ENCODE peak calls at places on chromosomes 4 and X, in ten cellular contexts. One of them, this sample, is unnamed.

GRCh38 chr4:165991325-165992180 is 118.5 kb downstream of the TLL1 start:
- DNase-seq in NCI-H446: no peak
- DNase-seq in activated CD4-positive, alpha-beta T cell treated with anti-CD3 and anti-CD28 coated beads, Interleukin-2, amount 10 ng/mL, durations not matched to agents 7 days and 5 days: no peak
- DNase-seq in NCI-H1092 treated with DMSO at 0.1 percent for 48 hours: no peak
- DNase-seq in HEK293T: no peak
- DNase-seq in amniotic stem cell: no peak
- DNase-seq in iPS-NIHi11: no peak
- DNase-seq in cardiac muscle cell: peak
- DNase-seq in GM04504: no peak
- DNase-seq in SW480: no peak
- DNase-seq in this sample: no peak

GRCh38 chr4:19437008-19437407 is 814.7 kb upstream of the SLIT2 start:
- DNase-seq in NCI-H446: no peak
- DNase-seq in activated CD4-positive, alpha-beta T cell treated with anti-CD3 and anti-CD28 coated beads, Interleukin-2, amount 10 ng/mL, durations not matched to agents 7 days and 5 days: no peak
- DNase-seq in NCI-H1092 treated with DMSO at 0.1 percent for 48 hours: no peak
- DNase-seq in HEK293T: no peak
- DNase-seq in amniotic stem cell: no peak
- DNase-seq in iPS-NIHi11: no peak
- DNase-seq in cardiac muscle cell: no peak
- DNase-seq in GM04504: no peak
- DNase-seq in SW480: no peak
- DNase-seq in this sample: no peak

GRCh38 chr4:139223682-139224317 is 46.8 kb upstream of the ELF2 start:
- DNase-seq in NCI-H446: peak
- DNase-seq in activated CD4-positive, alpha-beta T cell treated with anti-CD3 and anti-CD28 coated beads, Interleukin-2, amount 10 ng/mL, durations not matched to agents 7 days and 5 days: no peak
- DNase-seq in NCI-H1092 treated with DMSO at 0.1 percent for 48 hours: no peak
- DNase-seq in HEK293T: no peak
- DNase-seq in amniotic stem cell: no peak
- DNase-seq in iPS-NIHi11: no peak
- DNase-seq in cardiac muscle cell: peak
- DNase-seq in GM04504: peak
- DNase-seq in SW480: no peak
- DNase-seq in this sample: peak

GRCh38 chrX:44152867-44153266 is 179.7 kb upstream of the NDP start:
- DNase-seq in NCI-H446: no peak
- DNase-seq in activated CD4-positive, alpha-beta T cell treated with anti-CD3 and anti-CD28 coated beads, Interleukin-2, amount 10 ng/mL, durations not matched to agents 7 days and 5 days: no peak
- DNase-seq in NCI-H1092 treated with DMSO at 0.1 percent for 48 hours: no peak
- DNase-seq in HEK293T: no peak
- DNase-seq in amniotic stem cell: no peak
- DNase-seq in iPS-NIHi11: no peak
- DNase-seq in cardiac muscle cell: peak
- DNase-seq in GM04504: no peak
- DNase-seq in SW480: no peak
- DNase-seq in this sample: no peak

GRCh38 chr4:25233194-25233593 is 639 bp upstream of the PI4K2B start:
- DNase-seq in NCI-H446: no peak
- DNase-seq in activated CD4-positive, alpha-beta T cell treated with anti-CD3 and anti-CD28 coated beads, Interleukin-2, amount 10 ng/mL, durations not matched to agents 7 days and 5 days: no peak
- DNase-seq in NCI-H1092 treated with DMSO at 0.1 percent for 48 hours: no peak
- DNase-seq in HEK293T: no peak
- DNase-seq in amniotic stem cell: no peak
- DNase-seq in iPS-NIHi11: no peak
- DNase-seq in cardiac muscle cell: no peak
- DNase-seq in GM04504: no peak
- DNase-seq in SW480: no peak
- DNase-seq in this sample: no peak

GRCh38 chr4:147787204-147787603 is 55.3 kb downstream of the ARHGAP10 start:
- DNase-seq in NCI-H446: no peak
- DNase-seq in activated CD4-positive, alpha-beta T cell treated with anti-CD3 and anti-CD28 coated beads, Interleukin-2, amount 10 ng/mL, durations not matched to agents 7 days and 5 days: no peak
- DNase-seq in NCI-H1092 treated with DMSO at 0.1 percent for 48 hours: no peak
- DNase-seq in HEK293T: no peak
- DNase-seq in amniotic stem cell: no peak
- DNase-seq in iPS-NIHi11: no peak
- DNase-seq in cardiac muscle cell: peak
- DNase-seq in GM04504: no peak
- DNase-seq in SW480: no peak
- DNase-seq in this sample: peak

GRCh38 chr4:145842224-145842887 is 96.3 kb downstream of the ZNF827 start:
- DNase-seq in NCI-H446: no peak
- DNase-seq in activated CD4-positive, alpha-beta T cell treated with anti-CD3 and anti-CD28 coated beads, Interleukin-2, amount 10 ng/mL, durations not matched to agents 7 days and 5 days: no peak
- DNase-seq in NCI-H1092 treated with DMSO at 0.1 percent for 48 hours: no peak
- DNase-seq in HEK293T: no peak
- DNase-seq in amniotic stem cell: no peak
- DNase-seq in iPS-NIHi11: no peak
- DNase-seq in cardiac muscle cell: peak
- DNase-seq in GM04504: no peak
- DNase-seq in SW480: no peak
- DNase-seq in this sample: no peak

GRCh38 chr4:148822572-148823418 is 380.6 kb upstream of the NR3C2 start:
- DNase-seq in NCI-H446: no peak
- DNase-seq in activated CD4-positive, alpha-beta T cell treated with anti-CD3 and anti-CD28 coated beads, Interleukin-2, amount 10 ng/mL, durations not matched to agents 7 days and 5 days: no peak
- DNase-seq in NCI-H1092 treated with DMSO at 0.1 percent for 48 hours: no peak
- DNase-seq in HEK293T: no peak
- DNase-seq in amniotic stem cell: no peak
- DNase-seq in iPS-NIHi11: no peak
- DNase-seq in cardiac muscle cell: no peak
- DNase-seq in GM04504: no peak
- DNase-seq in SW480: no peak
- DNase-seq in this sample: no peak

GRCh38 chr4:163447481-163447880 is 26.1 kb downstream of the TKTL2 start:
- DNase-seq in NCI-H446: no peak
- DNase-seq in activated CD4-positive, alpha-beta T cell treated with anti-CD3 and anti-CD28 coated beads, Interleukin-2, amount 10 ng/mL, durations not matched to agents 7 days and 5 days: no peak
- DNase-seq in NCI-H1092 treated with DMSO at 0.1 percent for 48 hours: no peak
- DNase-seq in HEK293T: no peak
- DNase-seq in amniotic stem cell: no peak
- DNase-seq in iPS-NIHi11: no peak
- DNase-seq in cardiac muscle cell: peak
- DNase-seq in GM04504: no peak
- DNase-seq in SW480: no peak
- DNase-seq in this sample: no peak

GRCh38 chrX:69165116-69165651 is at the start of gene PJA1:
- DNase-seq in NCI-H446: peak
- DNase-seq in activated CD4-positive, alpha-beta T cell treated with anti-CD3 and anti-CD28 coated beads, Interleukin-2, amount 10 ng/mL, durations not matched to agents 7 days and 5 days: peak
- DNase-seq in NCI-H1092 treated with DMSO at 0.1 percent for 48 hours: peak
- DNase-seq in HEK293T: peak
- DNase-seq in amniotic stem cell: peak
- DNase-seq in iPS-NIHi11: peak
- DNase-seq in cardiac muscle cell: peak
- DNase-seq in GM04504: peak
- DNase-seq in SW480: peak
- DNase-seq in this sample: peak

GRCh38 chrX:905828-906566 is 275.4 kb downstream of the SHOX start:
- DNase-seq in NCI-H446: no peak
- DNase-seq in activated CD4-positive, alpha-beta T cell treated with anti-CD3 and anti-CD28 coated beads, Interleukin-2, amount 10 ng/mL, durations not matched to agents 7 days and 5 days: no peak
- DNase-seq in NCI-H1092 treated with DMSO at 0.1 percent for 48 hours: no peak
- DNase-seq in HEK293T: no peak
- DNase-seq in amniotic stem cell: no peak
- DNase-seq in iPS-NIHi11: no peak
- DNase-seq in cardiac muscle cell: no peak
- DNase-seq in GM04504: peak
- DNase-seq in SW480: no peak
- DNase-seq in this sample: no peak

GRCh38 chrX:145003443-145003842 is 243.9 kb upstream of the SPANXN1 start:
- DNase-seq in NCI-H446: no peak
- DNase-seq in activated CD4-positive, alpha-beta T cell treated with anti-CD3 and anti-CD28 coated beads, Interleukin-2, amount 10 ng/mL, durations not matched to agents 7 days and 5 days: no peak
- DNase-seq in NCI-H1092 treated with DMSO at 0.1 percent for 48 hours: no peak
- DNase-seq in HEK293T: no peak
- DNase-seq in amniotic stem cell: no peak
- DNase-seq in iPS-NIHi11: no peak
- DNase-seq in cardiac muscle cell: no peak
- DNase-seq in GM04504: no peak
- DNase-seq in SW480: no peak
- DNase-seq in this sample: no peak

GRCh38 chr4:148850257-148850995 is 408.2 kb upstream of the NR3C2 start:
- DNase-seq in NCI-H446: no peak
- DNase-seq in activated CD4-positive, alpha-beta T cell treated with anti-CD3 and anti-CD28 coated beads, Interleukin-2, amount 10 ng/mL, durations not matched to agents 7 days and 5 days: no peak
- DNase-seq in NCI-H1092 treated with DMSO at 0.1 percent for 48 hours: no peak
- DNase-seq in HEK293T: no peak
- DNase-seq in amniotic stem cell: no peak
- DNase-seq in iPS-NIHi11: no peak
- DNase-seq in cardiac muscle cell: no peak
- DNase-seq in GM04504: no peak
- DNase-seq in SW480: no peak
- DNase-seq in this sample: no peak

GRCh38 chr4:82423245-82424054 is 6.8 kb downstream of the HNRNPDL start:
- DNase-seq in NCI-H446: no peak
- DNase-seq in activated CD4-positive, alpha-beta T cell treated with anti-CD3 and anti-CD28 coated beads, Interleukin-2, amount 10 ng/mL, durations not matched to agents 7 days and 5 days: no peak
- DNase-seq in NCI-H1092 treated with DMSO at 0.1 percent for 48 hours: no peak
- DNase-seq in HEK293T: no peak
- DNase-seq in amniotic stem cell: no peak
- DNase-seq in iPS-NIHi11: no peak
- DNase-seq in cardiac muscle cell: no peak
- DNase-seq in GM04504: no peak
- DNase-seq in SW480: no peak
- DNase-seq in this sample: no peak

GRCh38 chr4:41887821-41888699 is 47.2 kb upstream of the TMEM33 start:
- DNase-seq in NCI-H446: no peak
- DNase-seq in activated CD4-positive, alpha-beta T cell treated with anti-CD3 and anti-CD28 coated beads, Interleukin-2, amount 10 ng/mL, durations not matched to agents 7 days and 5 days: peak
- DNase-seq in NCI-H1092 treated with DMSO at 0.1 percent for 48 hours: peak
- DNase-seq in HEK293T: peak
- DNase-seq in amniotic stem cell: peak
- DNase-seq in iPS-NIHi11: peak
- DNase-seq in cardiac muscle cell: peak
- DNase-seq in GM04504: peak
- DNase-seq in SW480: peak
- DNase-seq in this sample: peak

GRCh38 chr4:165288226-165288625 is 39.2 kb upstream of the MSMO1 start:
- DNase-seq in NCI-H446: no peak
- DNase-seq in activated CD4-positive, alpha-beta T cell treated with anti-CD3 and anti-CD28 coated beads, Interleukin-2, amount 10 ng/mL, durations not matched to agents 7 days and 5 days: no peak
- DNase-seq in NCI-H1092 treated with DMSO at 0.1 percent for 48 hours: no peak
- DNase-seq in HEK293T: no peak
- DNase-seq in amniotic stem cell: no peak
- DNase-seq in iPS-NIHi11: no peak
- DNase-seq in cardiac muscle cell: no peak
- DNase-seq in GM04504: no peak
- DNase-seq in SW480: no peak
- DNase-seq in this sample: no peak

GRCh38 chr4:135476272-135476671 is 1274.7 kb upstream of the PABPC4L start:
- DNase-seq in NCI-H446: no peak
- DNase-seq in activated CD4-positive, alpha-beta T cell treated with anti-CD3 and anti-CD28 coated beads, Interleukin-2, amount 10 ng/mL, durations not matched to agents 7 days and 5 days: no peak
- DNase-seq in NCI-H1092 treated with DMSO at 0.1 percent for 48 hours: no peak
- DNase-seq in HEK293T: no peak
- DNase-seq in amniotic stem cell: no peak
- DNase-seq in iPS-NIHi11: no peak
- DNase-seq in cardiac muscle cell: no peak
- DNase-seq in GM04504: no peak
- DNase-seq in SW480: no peak
- DNase-seq in this sample: no peak

GRCh38 chr4:28117067-28117756 is 1256.6 kb downstream of the STIM2 start:
- DNase-seq in NCI-H446: no peak
- DNase-seq in activated CD4-positive, alpha-beta T cell treated with anti-CD3 and anti-CD28 coated beads, Interleukin-2, amount 10 ng/mL, durations not matched to agents 7 days and 5 days: no peak
- DNase-seq in NCI-H1092 treated with DMSO at 0.1 percent for 48 hours: no peak
- DNase-seq in HEK293T: no peak
- DNase-seq in amniotic stem cell: no peak
- DNase-seq in iPS-NIHi11: peak
- DNase-seq in cardiac muscle cell: no peak
- DNase-seq in GM04504: no peak
- DNase-seq in SW480: no peak
- DNase-seq in this sample: no peak

GRCh38 chr4:139844459-139845036 is 178.9 kb downstream of the MGST2 start:
- DNase-seq in NCI-H446: no peak
- DNase-seq in activated CD4-positive, alpha-beta T cell treated with anti-CD3 and anti-CD28 coated beads, Interleukin-2, amount 10 ng/mL, durations not matched to agents 7 days and 5 days: no peak
- DNase-seq in NCI-H1092 treated with DMSO at 0.1 percent for 48 hours: peak
- DNase-seq in HEK293T: no peak
- DNase-seq in amniotic stem cell: no peak
- DNase-seq in iPS-NIHi11: no peak
- DNase-seq in cardiac muscle cell: no peak
- DNase-seq in GM04504: no peak
- DNase-seq in SW480: no peak
- DNase-seq in this sample: no peak

GRCh38 chrX:134548257-134548732 is 88.3 kb downstream of the HPRT1 start:
- DNase-seq in NCI-H446: no peak
- DNase-seq in activated CD4-positive, alpha-beta T cell treated with anti-CD3 and anti-CD28 coated beads, Interleukin-2, amount 10 ng/mL, durations not matched to agents 7 days and 5 days: peak
- DNase-seq in NCI-H1092 treated with DMSO at 0.1 percent for 48 hours: peak
- DNase-seq in HEK293T: no peak
- DNase-seq in amniotic stem cell: no peak
- DNase-seq in iPS-NIHi11: no peak
- DNase-seq in cardiac muscle cell: peak
- DNase-seq in GM04504: no peak
- DNase-seq in SW480: peak
- DNase-seq in this sample: no peak